ENCODE peak calls at places on chromosomes 7 and 10, in seven cellular contexts. C is psoas muscle; E is vagina; K is Peyer's patch; W is brain microvascular endothelial cell; B is caudate nucleus; L is CD4-positive, CD25-positive, alpha-beta regulatory T cell. F is an unnamed sample.

GRCh38 chr10:92737484-92737883 is 47.7 kb downstream of the HHEX start:
- DNase-seq in L (no peak), K (no peak), E (no peak), W (no peak), C (no peak), B (no peak), F (no peak)

GRCh38 chr10:75972494-75973276 is 541.3 kb downstream of the LRMDA start:
- DNase-seq in L (no peak), B (no peak), W (peak; percentile 54), K (no peak), C (no peak), E (no peak), F (no peak)

GRCh38 chr7:51186531-51186930 is 130.1 kb downstream of the COBL start:
- DNase-seq in K (no peak), C (peak; percentile 64), W (peak; percentile 37), E (no peak), B (no peak), L (no peak), F (no peak)

GRCh38 chr7:46524350-46524749 is 603.3 kb upstream of the IGFBP3 start:
- DNase-seq in K (no peak), W (no peak), E (no peak), C (no peak), L (no peak), B (no peak), F (no peak)

GRCh38 chr10:17232276-17232987 is 4.4 kb downstream of the VIM start:
- DNase-seq in C (no peak), W (no peak), L (no peak), B (no peak), K (no peak), E (no peak), F (no peak)

GRCh38 chr7:50592940-50593339 is 27.7 kb upstream of the DDC start:
- DNase-seq in L (no peak), W (no peak), E (no peak), K (no peak), B (no peak), C (no peak), F (no peak)

GRCh38 chr10:89553064-89553734 is 17.8 kb upstream of the SLC16A12 start:
- DNase-seq in E (no peak), W (peak; percentile 84), B (no peak), K (no peak), L (no peak), C (no peak), F (no peak)

GRCh38 chr7:43294080-43294630 is 181.7 kb downstream of the HECW1 start:
- DNase-seq in W (peak; percentile 88), B (no peak), L (no peak), E (no peak), C (no peak), K (no peak), F (no peak)

GRCh38 chr7:10802526-10802925 is 171.1 kb upstream of the PHF14 start:
- DNase-seq in W (peak; percentile 94), C (no peak), E (no peak), K (no peak), B (no peak), L (no peak), F (no peak)

GRCh38 chr10:125687507-125688185 is 4.7 kb upstream of the TEX36 start:
- DNase-seq in W (no peak), K (no peak), C (no peak), E (no peak), B (no peak), L (no peak), F (no peak)

GRCh38 chr7:100127866-100128601 is 1.3 kb downstream of the MBLAC1 start:
- DNase-seq in E (no peak), W (no peak), C (peak; percentile 61), B (peak; percentile 6), K (peak; percentile 57), L (peak; percentile 18), F (no peak)

GRCh38 chr7:116441534-116441933 is 58.0 kb upstream of the CAV2 start:
- DNase-seq in C (no peak), K (no peak), E (no peak), W (no peak), L (no peak), B (no peak), F (no peak)

GRCh38 chr7:7210475-7211237 is 28.3 kb downstream of the C1GALT1 start:
- DNase-seq in W (no peak), C (no peak), B (no peak), K (no peak), E (no peak), L (no peak), F (no peak)
- H3K27ac ChIP-seq in W (no peak overlapping the region), C (no peak overlapping the region), B (no peak overlapping the region), K (no peak overlapping the region), E (no peak overlapping the region), L (no peak overlapping the region), F (no peak overlapping the region)

DNA sequence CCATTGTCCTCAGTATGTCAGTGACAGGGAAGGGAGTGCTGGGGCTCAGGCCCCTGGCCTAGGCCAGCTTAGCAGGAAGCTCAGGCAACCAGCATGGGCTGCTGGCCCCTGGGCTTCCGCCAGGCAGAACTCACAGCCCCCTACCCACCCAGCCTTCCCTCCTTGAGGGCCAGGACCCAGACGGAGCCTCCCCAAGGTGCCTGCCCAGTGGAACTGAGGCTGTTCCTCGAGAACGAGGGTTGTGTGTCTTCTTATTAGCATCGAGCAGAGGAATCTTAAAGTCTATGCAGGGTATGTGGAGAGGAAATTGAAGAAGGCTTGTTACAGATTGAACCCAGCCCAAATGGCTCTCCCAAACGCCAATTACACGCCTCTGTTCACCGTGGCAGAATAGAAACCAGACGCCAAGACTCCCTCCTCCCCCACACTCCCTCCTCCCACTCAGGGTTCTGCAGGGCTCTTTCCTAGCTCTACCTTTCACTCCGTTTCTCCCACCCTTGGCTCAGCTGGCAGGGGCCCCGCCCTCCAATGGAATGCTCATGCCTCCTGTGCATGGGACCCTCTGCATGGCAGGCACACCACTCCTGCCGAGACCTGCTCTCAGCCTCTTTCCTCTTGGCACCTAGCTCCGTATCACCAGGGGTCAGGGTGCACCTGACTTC is 134.4 kb downstream of the ZMIZ1 start:
- DNase-seq in K (no peak), L (no peak), W (no peak), E (no peak), C (no peak), B (no peak), F (no peak)
- H3K27ac ChIP-seq in K (no peak overlapping the region), L (no peak overlapping the region), W (no peak overlapping the region), E (peak overlapping the region; percentile 48), C (no peak overlapping the region), B (no peak overlapping the region), F (peak overlapping the region; percentile 45)

DNA sequence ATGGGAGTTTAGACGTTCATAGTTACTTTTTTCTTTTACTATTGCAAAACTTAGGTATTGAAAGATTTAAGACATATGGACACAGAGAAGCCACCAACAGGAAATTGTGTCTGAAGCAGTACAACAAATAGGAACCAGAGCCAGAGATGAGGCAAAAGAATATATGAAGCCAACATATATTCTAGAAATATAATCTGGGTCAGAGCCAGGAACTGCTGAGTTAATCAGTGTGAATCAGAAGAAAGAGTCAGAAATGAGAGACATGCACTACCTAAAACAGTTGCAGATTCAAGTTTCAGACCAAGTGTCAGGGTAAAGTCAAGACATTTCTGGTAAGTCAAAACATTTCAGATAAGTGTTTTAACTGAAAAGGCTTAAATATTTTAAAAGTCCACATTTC is 67.7 kb downstream of the DGKB start:
- DNase-seq in C (no peak), W (peak; percentile 48), B (no peak), E (no peak), L (no peak), K (no peak), F (no peak)
- H3K27ac ChIP-seq in C (peak overlapping the region; percentile 91), W (peak overlapping the region; percentile 86), B (no peak overlapping the region), E (no peak overlapping the region), L (no peak overlapping the region), K (no peak overlapping the region), F (no peak overlapping the region)

GRCh38 chr10:8216893-8217292 is 162.4 kb downstream of the GATA3 start:
- DNase-seq in E (no peak), B (no peak), C (no peak), W (no peak), L (no peak), K (no peak), F (no peak)

GRCh38 chr10:8211631-8212030 is 157.1 kb downstream of the GATA3 start:
- DNase-seq in E (no peak), C (no peak), L (no peak), K (no peak), W (no peak), B (no peak), F (no peak)

GRCh38 chr10:8214587-8214986 is 160.1 kb downstream of the GATA3 start:
- DNase-seq in E (no peak), K (no peak), B (no peak), W (no peak), C (no peak), L (no peak), F (no peak)

GRCh38 chr10:8213735-8214134 is 159.2 kb downstream of the GATA3 start:
- DNase-seq in C (no peak), W (no peak), K (no peak), E (no peak), B (no peak), L (no peak), F (no peak)
- H3K27ac ChIP-seq in C (no peak overlapping the region), W (no peak overlapping the region), K (no peak overlapping the region), E (no peak overlapping the region), B (no peak overlapping the region), L (no peak overlapping the region), F (no peak overlapping the region)

DNA sequence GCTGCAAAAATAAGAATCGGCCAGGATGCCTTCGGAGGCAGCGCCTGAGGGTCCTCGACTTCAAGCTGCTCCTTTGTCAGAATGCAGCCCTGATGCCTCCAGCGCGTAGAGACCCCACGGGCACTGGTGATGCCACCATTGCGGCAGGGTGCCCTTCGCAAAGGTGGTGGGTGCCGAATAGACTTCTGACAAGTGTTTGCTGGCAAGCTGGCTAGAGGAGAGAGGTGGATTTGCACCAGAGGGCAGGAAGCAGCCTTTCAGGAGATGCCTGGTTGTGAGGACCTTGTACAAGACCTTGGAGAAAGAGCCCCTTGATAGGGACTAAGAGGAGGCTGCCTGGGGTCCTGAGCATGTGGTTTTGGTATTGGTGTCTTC is 103.2 kb upstream of the PPIF start:
- DNase-seq in W (no peak), B (no peak), K (no peak), C (no peak), L (no peak), E (no peak), F (no peak)
- H3K27ac ChIP-seq in W (no peak overlapping the region), B (peak overlapping the region; percentile 94), K (peak overlapping the region; percentile 83), C (peak overlapping the region; percentile 63), L (peak overlapping the region; percentile 64), E (peak overlapping the region; percentile 73), F (peak overlapping the region; percentile 94)

DNA sequence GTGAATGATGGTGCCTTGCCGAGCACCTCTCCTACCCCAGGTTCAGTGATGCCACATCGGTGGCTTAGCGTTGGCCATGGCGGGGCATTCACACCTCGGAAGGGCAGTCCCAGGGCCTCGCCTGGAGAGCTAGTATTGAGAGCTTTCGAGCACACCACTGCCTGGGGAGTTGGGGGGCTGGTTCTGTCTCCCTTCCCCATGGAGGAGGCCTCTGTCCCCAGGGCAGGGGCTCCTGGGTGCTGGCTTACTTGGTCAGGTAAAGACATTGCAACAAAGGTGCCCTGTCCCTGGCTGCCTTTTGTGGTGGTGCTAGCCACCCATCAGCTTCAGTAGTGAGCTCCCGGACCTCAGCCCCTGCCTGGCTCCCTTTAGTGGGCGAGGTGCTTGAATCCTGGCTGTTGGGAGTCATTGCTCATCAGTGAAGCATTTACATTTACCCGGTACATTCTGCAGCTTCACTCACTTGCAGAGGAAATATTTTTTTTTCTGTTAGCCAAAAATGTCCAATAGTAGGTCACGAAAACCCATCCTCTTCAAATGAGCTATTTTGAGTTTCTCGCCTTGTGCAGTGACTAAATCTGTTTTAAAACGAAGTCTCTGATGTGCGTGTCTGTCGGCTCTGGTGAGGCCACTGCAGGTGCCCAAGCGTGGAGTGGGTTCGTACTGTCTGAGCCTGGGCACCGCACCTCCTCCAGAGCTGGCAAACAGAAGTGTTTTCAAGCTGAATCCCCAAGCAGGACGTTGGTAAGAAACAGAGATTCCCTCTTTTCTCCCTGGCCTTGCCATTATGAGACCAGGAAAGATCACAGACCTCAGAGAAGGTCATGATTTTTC is 95.5 kb downstream of the INPP5A start:
- DNase-seq in L (no peak), E (no peak), C (peak; percentile 49), B (no peak), K (peak; percentile 43), W (peak; percentile 44), F (no peak)
- H3K27ac ChIP-seq in L (no peak overlapping the region), E (peak overlapping the region; percentile 96), C (peak overlapping the region; percentile 98), B (peak overlapping the region; percentile 81), K (peak overlapping the region; percentile 91), W (no peak overlapping the region), F (peak overlapping the region; percentile 56)

F was measured in substantia nigra.